ENCODE peak calls at places on chromosomes 3 and 15, in six cellular contexts. One of them, this sample, is unnamed.

GRCh38 chr3:155335955-155336354 is 42.5 kb upstream of the STRIT1 start:
- DNase-seq in lower leg skin: no peak
- DNase-seq in cardiac fibroblast: no peak
- DNase-seq in NCI-H2081: no peak
- DNase-seq in activated CD8-positive, alpha-beta memory T cell treated with anti-CD3 and anti-CD28 coated beads, Interleukin-2, amount 50 U/mL, for 48 hours: no peak
- DNase-seq in ovary: no peak
- DNase-seq in this sample: no peak

GRCh38 chr3:142029052-142029642 is 120.2 kb downstream of the TFDP2 start:
- DNase-seq in lower leg skin: no peak
- DNase-seq in cardiac fibroblast: no peak
- DNase-seq in NCI-H2081: no peak
- DNase-seq in activated CD8-positive, alpha-beta memory T cell treated with anti-CD3 and anti-CD28 coated beads, Interleukin-2, amount 50 U/mL, for 48 hours: no peak
- DNase-seq in ovary: no peak
- DNase-seq in this sample: no peak

GRCh38 chr15:101469520-101470288 is 19.8 kb downstream of the PCSK6 start:
- DNase-seq in lower leg skin: peak
- DNase-seq in cardiac fibroblast: no peak
- DNase-seq in NCI-H2081: no peak
- DNase-seq in activated CD8-positive, alpha-beta memory T cell treated with anti-CD3 and anti-CD28 coated beads, Interleukin-2, amount 50 U/mL, for 48 hours: peak
- DNase-seq in ovary: no peak
- DNase-seq in this sample: no peak

GRCh38 chr15:39140060-39140604 is 440.7 kb upstream of the THBS1 start:
- DNase-seq in lower leg skin: no peak
- DNase-seq in cardiac fibroblast: peak
- DNase-seq in NCI-H2081: no peak
- DNase-seq in activated CD8-positive, alpha-beta memory T cell treated with anti-CD3 and anti-CD28 coated beads, Interleukin-2, amount 50 U/mL, for 48 hours: no peak
- DNase-seq in ovary: no peak
- DNase-seq in this sample: no peak

GRCh38 chr15:64775551-64776401 is at the start of gene RBPMS2:
- DNase-seq in lower leg skin: no peak
- DNase-seq in cardiac fibroblast: no peak
- DNase-seq in NCI-H2081: no peak
- DNase-seq in activated CD8-positive, alpha-beta memory T cell treated with anti-CD3 and anti-CD28 coated beads, Interleukin-2, amount 50 U/mL, for 48 hours: no peak
- DNase-seq in ovary: peak
- DNase-seq in this sample: no peak

GRCh38 chr15:78810377-78811123 is 714 bp downstream of the ADAMTS7 start:
- DNase-seq in lower leg skin: peak
- DNase-seq in cardiac fibroblast: peak
- DNase-seq in NCI-H2081: no peak
- DNase-seq in activated CD8-positive, alpha-beta memory T cell treated with anti-CD3 and anti-CD28 coated beads, Interleukin-2, amount 50 U/mL, for 48 hours: peak
- DNase-seq in ovary: peak
- DNase-seq in this sample: no peak

GRCh38 chr3:38521391-38521987 is 25.3 kb downstream of the EXOG start:
- DNase-seq in lower leg skin: no peak
- DNase-seq in cardiac fibroblast: peak
- DNase-seq in NCI-H2081: peak
- DNase-seq in activated CD8-positive, alpha-beta memory T cell treated with anti-CD3 and anti-CD28 coated beads, Interleukin-2, amount 50 U/mL, for 48 hours: peak
- DNase-seq in ovary: peak
- DNase-seq in this sample: peak

GRCh38 chr3:30516238-30516637 is 90.2 kb upstream of the TGFBR2 start:
- DNase-seq in lower leg skin: no peak
- DNase-seq in cardiac fibroblast: peak
- DNase-seq in NCI-H2081: peak
- DNase-seq in activated CD8-positive, alpha-beta memory T cell treated with anti-CD3 and anti-CD28 coated beads, Interleukin-2, amount 50 U/mL, for 48 hours: no peak
- DNase-seq in ovary: no peak
- DNase-seq in this sample: no peak

GRCh38 chr15:68352401-68353062 is 75.0 kb downstream of the FEM1B start:
- DNase-seq in lower leg skin: peak
- DNase-seq in cardiac fibroblast: peak
- DNase-seq in NCI-H2081: no peak
- DNase-seq in activated CD8-positive, alpha-beta memory T cell treated with anti-CD3 and anti-CD28 coated beads, Interleukin-2, amount 50 U/mL, for 48 hours: no peak
- DNase-seq in ovary: no peak
- DNase-seq in this sample: no peak

GRCh38 chr3:28907616-28908015 is 373.3 kb upstream of the RBMS3 start:
- DNase-seq in lower leg skin: no peak
- DNase-seq in cardiac fibroblast: peak
- DNase-seq in NCI-H2081: no peak
- DNase-seq in activated CD8-positive, alpha-beta memory T cell treated with anti-CD3 and anti-CD28 coated beads, Interleukin-2, amount 50 U/mL, for 48 hours: no peak
- DNase-seq in ovary: no peak
- DNase-seq in this sample: no peak

GRCh38 chr3:47009225-47010049 is 30.0 kb downstream of the NBEAL2 start:
- DNase-seq in lower leg skin: peak
- DNase-seq in cardiac fibroblast: peak
- DNase-seq in NCI-H2081: peak
- DNase-seq in activated CD8-positive, alpha-beta memory T cell treated with anti-CD3 and anti-CD28 coated beads, Interleukin-2, amount 50 U/mL, for 48 hours: peak
- DNase-seq in ovary: peak
- DNase-seq in this sample: peak

GRCh38 chr15:52280326-52281084 is 15.1 kb downstream of the MYO5C start:
- DNase-seq in lower leg skin: peak
- DNase-seq in cardiac fibroblast: no peak
- DNase-seq in NCI-H2081: no peak
- DNase-seq in activated CD8-positive, alpha-beta memory T cell treated with anti-CD3 and anti-CD28 coated beads, Interleukin-2, amount 50 U/mL, for 48 hours: no peak
- DNase-seq in ovary: no peak
- DNase-seq in this sample: no peak

GRCh38 chr15:60890361-60890991 is 338.6 kb downstream of the RORA start:
- DNase-seq in lower leg skin: no peak
- DNase-seq in cardiac fibroblast: no peak
- DNase-seq in NCI-H2081: no peak
- DNase-seq in activated CD8-positive, alpha-beta memory T cell treated with anti-CD3 and anti-CD28 coated beads, Interleukin-2, amount 50 U/mL, for 48 hours: no peak
- DNase-seq in ovary: no peak
- DNase-seq in this sample: no peak

GRCh38 chr3:50572158-50572557 is 2.8 kb downstream of the HEMK1 start:
- DNase-seq in lower leg skin: peak
- DNase-seq in cardiac fibroblast: peak
- DNase-seq in NCI-H2081: peak
- DNase-seq in activated CD8-positive, alpha-beta memory T cell treated with anti-CD3 and anti-CD28 coated beads, Interleukin-2, amount 50 U/mL, for 48 hours: peak
- DNase-seq in ovary: peak
- DNase-seq in this sample: peak

GRCh38 chr3:48655586-48655985 is 7.1 kb downstream of the CELSR3 start:
- DNase-seq in lower leg skin: no peak
- DNase-seq in cardiac fibroblast: no peak
- DNase-seq in NCI-H2081: no peak
- DNase-seq in activated CD8-positive, alpha-beta memory T cell treated with anti-CD3 and anti-CD28 coated beads, Interleukin-2, amount 50 U/mL, for 48 hours: no peak
- DNase-seq in ovary: no peak
- DNase-seq in this sample: peak

GRCh38 chr3:38089163-38089562 is 47.8 kb downstream of the ACAA1 start:
- DNase-seq in lower leg skin: no peak
- DNase-seq in cardiac fibroblast: no peak
- DNase-seq in NCI-H2081: no peak
- DNase-seq in activated CD8-positive, alpha-beta memory T cell treated with anti-CD3 and anti-CD28 coated beads, Interleukin-2, amount 50 U/mL, for 48 hours: no peak
- DNase-seq in ovary: no peak
- DNase-seq in this sample: no peak